ENCODE peak calls at places on chromosomes 12 and 14, in seven cellular contexts. T is adrenal gland, N is SK-N-SH, K is islet precursor cell, Y is coronary artery, Q is head of caudate nucleus, F is psoas muscle. M is an unnamed sample.

GRCh38 chr14:91159182-91159581 is 45.3 kb downstream of the DGLUCY start:
- DNase-seq in Q (no peak), Y (no peak), K (no peak), F (no peak), T (no peak), N (no peak), M (no peak)

GRCh38 chr14:101445278-101445677 is 116.0 kb upstream of the DIO3 start:
- DNase-seq in K (no peak), T (no peak), Q (no peak), F (no peak), Y (no peak), N (no peak), M (no peak)

GRCh38 chr12:48982397-48983080 is 4.4 kb downstream of the WNT1 start:
- DNase-seq in N (no peak), Y (no peak), K (no peak), F (no peak), T (no peak), Q (no peak), M (no peak)

GRCh38 chr12:79710707-79711483 is 20.1 kb upstream of the PAWR start:
- DNase-seq in N (no peak), T (no peak), Y (no peak), F (no peak), Q (no peak), K (no peak), M (no peak)

GRCh38 chr12:93974252-93974651 is 174.1 kb upstream of the PLXNC1 start:
- DNase-seq in N (no peak), F (no peak), Q (peak; percentile 10), K (no peak), T (no peak), Y (no peak), M (peak; percentile 88)

GRCh38 chr14:100293497-100294212 is 12.6 kb downstream of the SLC25A29 start:
- DNase-seq in N (peak; percentile 17), Q (no peak), K (no peak), Y (peak; percentile 60), T (peak; percentile 74), F (peak; percentile 39), M (no peak)

GRCh38 chr12:11658796-11659195 is 9.3 kb downstream of the ETV6 start:
- DNase-seq in F (no peak), Q (no peak), T (no peak), K (peak; percentile 90), N (no peak), Y (no peak), M (no peak)

GRCh38 chr14:104390941-104391901 is 188.3 kb upstream of the C14orf180 start:
- DNase-seq in N (no peak), Q (no peak), T (peak; percentile 34), Y (peak; percentile 46), F (no peak), K (peak; percentile 40), M (no peak)

GRCh38 chr14:82626156-82627055 is 1092.8 kb upstream of the SEL1L start:
- DNase-seq in F (no peak), T (no peak), Q (no peak), K (no peak), N (no peak), Y (no peak), M (peak; percentile 84)

GRCh38 chr14:50955373-50956043 is 11.2 kb upstream of the PYGL start:
- DNase-seq in Y (no peak), Q (no peak), F (peak; percentile 80), K (peak; percentile 98), N (peak; percentile 75), T (peak; percentile 96), M (peak; percentile 68)

GRCh38 chr12:4910502-4911315 is 1.0 kb downstream of the KCNA1 start:
- DNase-seq in N (peak; percentile 29), Q (peak; percentile 19), F (no peak), K (no peak), Y (no peak), T (no peak), M (no peak)

GRCh38 chr14:102408729-102409128 is 46.0 kb downstream of the TECPR2 start:
- DNase-seq in F (no peak), T (peak; percentile 35), K (peak; percentile 32), Y (no peak), N (no peak), Q (no peak), M (no peak)

GRCh38 chr14:26204954-26205479 is 392.8 kb downstream of the NOVA1 start:
- DNase-seq in K (peak; percentile 92), Q (peak; percentile 24), T (peak; percentile 55), F (peak; percentile 69), Y (no peak), N (peak; percentile 7), M (peak; percentile 29)

GRCh38 chr12:118689793-118690192 is 291.5 kb upstream of the SRRM4 start:
- DNase-seq in F (no peak), K (peak; percentile 14), Q (no peak), N (no peak), T (no peak), Y (no peak), M (no peak)

GRCh38 chr12:9730011-9730410 is 2.9 kb downstream of the CLECL1 start:
- DNase-seq in K (no peak), Y (no peak), F (no peak), Q (no peak), T (no peak), N (no peak), M (no peak)

GRCh38 chr12:75981773-75982564 is 49.6 kb downstream of the PHLDA1 start:
- DNase-seq in Q (no peak), N (no peak), Y (no peak), K (no peak), T (no peak), F (no peak), M (no peak)

GRCh38 chr14:95196268-95196667 is 38.9 kb upstream of the DICER1 start:
- DNase-seq in F (no peak), Q (no peak), Y (peak; percentile 47), T (no peak), N (no peak), K (peak; percentile 24), M (peak; percentile 15)

GRCh38 chr12:42756841-42757661 is 167.5 kb upstream of the PRICKLE1 start:
- DNase-seq in K (peak; percentile 99), F (no peak), T (no peak), N (no peak), Q (no peak), Y (no peak), M (no peak)

GRCh38 chr12:98743362-98743953 is 98.4 kb downstream of the APAF1 start:
- DNase-seq in K (peak; percentile 83), N (peak; percentile 68), Q (peak; percentile 50), Y (no peak), T (no peak), F (no peak), M (peak; percentile 64)

M was measured in pons.